ENCODE peak calls at places on chromosome X, in six cellular contexts. B is HepG2, V is K562, T is A549, N is GM12878, I is endothelial cell of umbilical vein. Q is an unnamed sample.

GRCh38 chrX:41922694-41923171 is 621 bp downstream of the CASK start:
- DNase-seq in B (no peak), V (no peak), T (peak; percentile 17), N (no peak), I (peak; percentile 26), Q (peak; percentile 1)

GRCh38 chrX:154401918-154402621 is 3.9 kb downstream of the RPL10 start:
- DNase-seq in B (no peak), V (no peak), T (no peak), N (no peak), I (no peak), Q (peak; percentile 39)

GRCh38 chrX:37812110-37812509 is 32.3 kb downstream of the CYBB start:
- DNase-seq in B (no peak), V (no peak), T (no peak), N (no peak), I (no peak), Q (no peak)

GRCh38 chrX:13938053-13938765 is 91.5 kb downstream of the GEMIN8 start:
- DNase-seq in B (no peak), V (no peak), T (peak; percentile 16), N (no peak), I (no peak), Q (peak; percentile 16)

GRCh38 chrX:66162331-66162822 is 1.7 kb upstream of the HEPH start:
- DNase-seq in B (no peak), V (peak; percentile 21), T (no peak), N (peak; percentile 7), I (no peak), Q (peak; percentile 72)

GRCh38 chrX:134026732-134027311 is 41.4 kb upstream of the GPC3 start:
- DNase-seq in B (peak; percentile 84), V (peak; percentile 10), T (peak; percentile 6), N (no peak), I (peak; percentile 11), Q (peak; percentile 26)

GRCh38 chrX:143632625-143633387 is 3.1 kb downstream of the SLITRK4 start:
- DNase-seq in B (no peak), V (no peak), T (no peak), N (no peak), I (no peak), Q (peak; percentile 47)

GRCh38 chrX:41105005-41105404 is 19.8 kb downstream of the USP9X start:
- DNase-seq in B (no peak), V (no peak), T (no peak), N (no peak), I (no peak), Q (no peak)

GRCh38 chrX:68177542-68177941 is 255.8 kb downstream of the OPHN1 start:
- DNase-seq in B (no peak), V (no peak), T (no peak), N (no peak), I (no peak), Q (peak; percentile 22)

GRCh38 chrX:132909643-132910042 is 48.8 kb downstream of the HS6ST2 start:
- DNase-seq in B (no peak), V (no peak), T (no peak), N (no peak), I (no peak), Q (peak; percentile 3)

GRCh38 chrX:47674776-47675175 is 15.8 kb upstream of the UXT start:
- DNase-seq in B (no peak), V (no peak), T (no peak), N (no peak), I (no peak), Q (no peak)

GRCh38 chrX:115960440-115961084 is 210.0 kb upstream of the AGTR2 start:
- DNase-seq in B (no peak), V (no peak), T (no peak), N (no peak), I (no peak), Q (no peak)

GRCh38 chrX:25130619-25131018 is 114.9 kb upstream of the ARX start:
- DNase-seq in B (no peak), V (no peak), T (no peak), N (no peak), I (no peak), Q (no peak)

GRCh38 chrX:43655151-43655676 is 885 bp upstream of the MAOA start:
- DNase-seq in B (no peak), V (no peak), T (peak; percentile 15), N (no peak), I (peak; percentile 36), Q (no peak)

GRCh38 chrX:27350476-27350875 is 112.7 kb downstream of the PPP4R3C start:
- DNase-seq in B (no peak), V (no peak), T (no peak), N (no peak), I (peak; percentile 89), Q (no peak)

GRCh38 chrX:55777596-55777995 is 60.0 kb downstream of the RRAGB start:
- DNase-seq in B (no peak), V (no peak), T (no peak), N (no peak), I (no peak), Q (no peak)

GRCh38 chrX:5823861-5824260 is 404.8 kb downstream of the NLGN4X start:
- DNase-seq in B (no peak), V (no peak), T (no peak), N (no peak), I (no peak), Q (no peak)

GRCh38 chrX:86023806-86024205 is 23.6 kb downstream of the CHM start:
- DNase-seq in B (no peak), V (no peak), T (no peak), N (no peak), I (no peak), Q (peak; percentile 4)

GRCh38 chrX:72727846-72728245 is 13.7 kb upstream of the PHKA1 start:
- DNase-seq in B (no peak), V (no peak), T (no peak), N (no peak), I (no peak), Q (no peak)

GRCh38 chrX:68941385-68941952 is 112.6 kb downstream of the EFNB1 start:
- DNase-seq in B (no peak), V (no peak), T (no peak), N (no peak), I (no peak), Q (no peak)

GRCh38 chrX:120269379-120270035 is 18.9 kb downstream of the ZBTB33 start:
- DNase-seq in B (no peak), V (no peak), T (no peak), N (no peak), I (no peak), Q (no peak)

GRCh38 chrX:131747173-131747572 is 203.3 kb downstream of the OR13H1 start:
- DNase-seq in B (no peak), V (no peak), T (peak; percentile 62), N (peak; percentile 98), I (no peak), Q (no peak)

GRCh38 chrX:18650662-18651061 is 21.2 kb downstream of the RS1 start:
- DNase-seq in B (no peak), V (no peak), T (no peak), N (no peak), I (no peak), Q (no peak)

GRCh38 chrX:153768311-153769157 is 4.5 kb downstream of the PLXNB3 start:
- DNase-seq in B (no peak), V (no peak), T (no peak), N (no peak), I (no peak), Q (no peak)

GRCh38 chrX:19799319-19800182 is 87.8 kb downstream of the SH3KBP1 start:
- DNase-seq in B (no peak), V (no peak), T (no peak), N (no peak), I (peak; percentile 55), Q (no peak)

GRCh38 chrX:44062842-44063241 is 89.7 kb upstream of the NDP start:
- DNase-seq in B (no peak), V (no peak), T (peak; percentile 9), N (no peak), I (no peak), Q (peak; percentile 78)

GRCh38 chrX:133490955-133491354 is 75.7 kb upstream of the GPC4 start:
- DNase-seq in B (no peak), V (no peak), T (no peak), N (no peak), I (no peak), Q (no peak)

GRCh38 chrX:45756562-45756961 is 555.9 kb upstream of the DIPK2B start:
- DNase-seq in B (no peak), V (no peak), T (no peak), N (no peak), I (peak; percentile 6), Q (peak; percentile 27)

GRCh38 chrX:118823263-118824172 is at the start of gene ZCCHC12:
- DNase-seq in B (peak; percentile 18), V (peak; percentile 80), T (peak; percentile 48), N (no peak), I (peak; percentile 54), Q (peak; percentile 85)

GRCh38 chrX:24149346-24150050 is at the start of gene ZFX:
- DNase-seq in B (peak; percentile 9), V (peak; percentile 73), T (no peak), N (no peak), I (peak; percentile 23), Q (peak; percentile 78)

GRCh38 chrX:148976571-148976970 is 476.2 kb downstream of the AFF2 start:
- DNase-seq in B (no peak), V (no peak), T (no peak), N (no peak), I (no peak), Q (no peak)

GRCh38 chrX:43973249-43973672 is at the start of gene NDP:
- DNase-seq in B (no peak), V (no peak), T (no peak), N (no peak), I (peak; percentile 42), Q (no peak)

GRCh38 chrX:72121381-72121780 is 10.3 kb downstream of the RTL5 start:
- DNase-seq in B (no peak), V (no peak), T (no peak), N (no peak), I (peak; percentile 68), Q (peak; percentile 84)

GRCh38 chrX:39443240-39443639 is 642.0 kb downstream of the MID1IP1 start:
- DNase-seq in B (no peak), V (no peak), T (no peak), N (no peak), I (no peak), Q (no peak)
- H3K4me3 ChIP-seq in B (no peak overlapping the region), V (no peak overlapping the region), T (no peak overlapping the region), N (no peak overlapping the region), I (no peak overlapping the region), Q (no peak overlapping the region)

GRCh38 chrX:16745102-16745501 is 25.7 kb downstream of the SYAP1 start:
- DNase-seq in B (no peak), V (no peak), T (no peak), N (no peak), I (no peak), Q (no peak)
- TF ChIP-seq MYC in B (no peak), V (no peak), T (no peak), N (no peak), I (no peak), Q (no peak)

GRCh38 chrX:125203737-125204578 is 115.7 kb upstream of the TEX13C start:
- DNase-seq in B (no peak), V (no peak), T (no peak), N (no peak), I (no peak), Q (no peak)
- TF ChIP-seq POLR2A in B (no peak), V (no peak), T (no peak), N (no peak), I (no peak), Q (no peak)

DNA sequence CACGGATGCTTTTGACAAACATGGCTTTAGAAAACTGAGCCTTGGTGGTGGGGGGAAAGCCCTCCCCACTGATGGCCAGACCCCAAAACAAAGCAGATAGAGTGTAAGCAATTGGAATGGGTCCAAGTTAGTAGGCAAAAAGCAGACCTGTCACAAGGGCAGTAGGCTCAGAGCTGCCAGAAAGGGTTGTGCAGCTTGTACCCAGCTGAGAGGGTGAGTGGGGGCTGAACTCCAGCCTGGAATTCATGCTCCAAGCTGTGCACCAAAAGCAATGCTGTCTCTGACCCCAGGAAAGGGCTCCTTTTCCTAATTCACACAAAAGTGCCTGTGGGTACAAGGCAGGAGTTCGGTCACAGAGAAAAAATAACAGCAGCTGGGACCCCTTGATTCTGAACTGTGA is 101.0 kb upstream of the TEX13D start:
- DNase-seq in B (no peak), V (no peak), T (no peak), N (no peak), I (no peak), Q (no peak)
- H3K4me3 ChIP-seq in B (no peak overlapping the region), V (no peak overlapping the region), T (no peak overlapping the region), N (no peak overlapping the region), I (no peak overlapping the region), Q (no peak overlapping the region)

Q was measured in NB4.